ENCODE peak calls at places on chromosomes 2 and 18, in four cellular contexts. C is G401; U is ELF-1; K is activated CD8-positive, alpha-beta memory T cell treated with anti-CD3 and anti-CD28 coated beads for 4 hours. Q is an unnamed sample.

GRCh38 chr2:240517342-240517741 is 40.4 kb downstream of the ANKMY1 start:
- DNase-seq in U (no peak), K (no peak), C (no peak), Q (no peak)

GRCh38 chr2:145186303-145186702 is 666.4 kb upstream of the ZEB2 start:
- DNase-seq in C (no peak), U (peak; percentile 9), K (no peak), Q (no peak)

GRCh38 chr2:71570951-71571460 is 117.6 kb downstream of the DYSF start:
- DNase-seq in K (no peak), C (no peak), U (no peak), Q (no peak)

GRCh38 chr2:8642332-8643078 is 39.4 kb upstream of the ID2 start:
- DNase-seq in C (no peak), K (no peak), U (peak; percentile 53), Q (no peak)

GRCh38 chr2:3604207-3604877 is 9.4 kb downstream of the COLEC11 start:
- DNase-seq in K (no peak), U (no peak), C (peak; percentile 78), Q (no peak)

GRCh38 chr2:159661286-159661685 is 44.9 kb upstream of the BAZ2B start:
- DNase-seq in K (no peak), C (no peak), U (no peak), Q (no peak)

GRCh38 chr2:105235388-105236059 is 6.0 kb upstream of the GPR45 start:
- DNase-seq in K (peak; percentile 13), C (peak; percentile 64), U (peak; percentile 88), Q (peak; percentile 75)

GRCh38 chr18:2337552-2338141 is 233.7 kb downstream of the METTL4 start:
- DNase-seq in C (peak; percentile 3), K (no peak), U (no peak), Q (peak; percentile 54)

GRCh38 chr2:128390991-128391630 is 72.4 kb upstream of the HS6ST1 start:
- DNase-seq in K (no peak), U (no peak), C (no peak), Q (no peak)

GRCh38 chr2:149313512-149313972 is 16.8 kb upstream of the LYPD6 start:
- DNase-seq in C (peak; percentile 35), U (peak; percentile 77), K (no peak), Q (peak; percentile 75)

GRCh38 chr18:76358774-76359173 is 136.3 kb downstream of the ZNF516 start:
- DNase-seq in C (no peak), K (no peak), U (no peak), Q (no peak)

GRCh38 chr18:13597068-13597467 is 129.3 kb downstream of the FAM210A start:
- DNase-seq in K (no peak), C (no peak), U (no peak), Q (no peak)

GRCh38 chr18:22174341-22175148 is 5.2 kb downstream of the GATA6 start:
- DNase-seq in K (no peak), C (no peak), U (no peak), Q (no peak)

GRCh38 chr2:106065983-106066826 is 127.9 kb downstream of the UXS1 start:
- DNase-seq in K (no peak), C (peak; percentile 41), U (peak; percentile 22), Q (no peak)

GRCh38 chr2:23235292-23235691 is 149.7 kb upstream of the KLHL29 start:
- DNase-seq in K (no peak), C (no peak), U (no peak), Q (no peak)

GRCh38 chr2:72993147-72993546 is 75.8 kb downstream of the EMX1 start:
- DNase-seq in K (no peak), U (peak; percentile 80), C (peak; percentile 56), Q (peak; percentile 32)

GRCh38 chr2:219245899-219246230 is 586 bp downstream of the STK16 start:
- DNase-seq in C (no peak), K (no peak), U (no peak), Q (peak; percentile 19)

GRCh38 chr2:193985272-193985671 is 1671.8 kb upstream of the SLC39A10 start:
- DNase-seq in K (no peak), C (no peak), U (no peak), Q (no peak)

GRCh38 chr18:54129448-54130134 is 94.9 kb downstream of the MBD2 start:
- DNase-seq in C (no peak), U (no peak), K (no peak), Q (no peak)

GRCh38 chr2:61178603-61179545 is 16.9 kb downstream of the C2orf74 start:
- DNase-seq in C (peak; percentile 25), K (no peak), U (no peak), Q (peak; percentile 37)

GRCh38 chr2:151534001-151534400 is 124.3 kb downstream of the RIF1 start:
- DNase-seq in U (no peak), C (peak; percentile 61), K (no peak), Q (no peak)

GRCh38 chr2:121831841-121832240 is 76.4 kb downstream of the TSN start:
- DNase-seq in K (no peak), U (no peak), C (no peak), Q (no peak)

GRCh38 chr18:35422227-35422626 is 45.1 kb upstream of the ZNF396 start:
- DNase-seq in U (no peak), K (no peak), C (no peak), Q (no peak)

Q was measured in epithelial cell of esophagus.